ENCODE peak calls at places on chromosome 12, in six cellular contexts. G is tibial artery, F is transverse colon, I is neural progenitor cell, R is tibial nerve, S is uterus. N is an unnamed sample.

GRCh38 chr12:14893471-14894250 is 8.0 kb upstream of the MGP start:
- DNase-seq in G (peak; percentile 57), F (no peak), I (no peak), R (no peak), S (no peak), N (no peak)

GRCh38 chr12:81759215-81759991 is at the start of gene PPFIA2:
- DNase-seq in G (peak; percentile 24), F (no peak), I (peak; percentile 70), R (no peak), S (peak; percentile 55), N (no peak)

GRCh38 chr12:80269953-80270552 is 170.7 kb downstream of the OTOGL start:
- DNase-seq in G (no peak), F (no peak), I (peak; percentile 62), R (no peak), S (no peak), N (peak; percentile 38)

GRCh38 chr12:113888435-113888834 is 77.7 kb downstream of the RBM19 start:
- DNase-seq in G (no peak), F (no peak), I (no peak), R (no peak), S (no peak), N (no peak)

GRCh38 chr12:60191676-60192359 is 596.0 kb downstream of the SLC16A7 start:
- DNase-seq in G (no peak), F (no peak), I (no peak), R (no peak), S (no peak), N (no peak)

GRCh38 chr12:127479256-127479655 is 787.7 kb upstream of the TMEM132C start:
- DNase-seq in G (no peak), F (no peak), I (no peak), R (no peak), S (no peak), N (peak; percentile 16)

GRCh38 chr12:81078469-81079196 is 754 bp downstream of the ACSS3 start:
- DNase-seq in G (peak; percentile 46), F (no peak), I (peak; percentile 31), R (no peak), S (peak; percentile 58), N (peak; percentile 9)

GRCh38 chr12:116765271-116765670 is 27.2 kb downstream of the RNFT2 start:
- DNase-seq in G (no peak), F (no peak), I (no peak), R (no peak), S (no peak), N (no peak)

GRCh38 chr12:52903285-52903854 is 1.5 kb downstream of the KRT8 start:
- DNase-seq in G (peak; percentile 56), F (peak; percentile 83), I (peak; percentile 96), R (peak; percentile 17), S (peak; percentile 63), N (no peak)

GRCh38 chr12:1310684-1311083 is 283.7 kb downstream of the FBXL14 start:
- DNase-seq in G (no peak), F (no peak), I (no peak), R (no peak), S (no peak), N (no peak)

GRCh38 chr12:110906088-110906487 is 14.3 kb downstream of the MYL2 start:
- DNase-seq in G (no peak), F (no peak), I (no peak), R (no peak), S (no peak), N (no peak)

GRCh38 chr12:110253176-110253575 is 27.9 kb upstream of the ATP2A2 start:
- DNase-seq in G (peak; percentile 60), F (peak; percentile 33), I (no peak), R (peak; percentile 27), S (peak; percentile 37), N (no peak)

GRCh38 chr12:106831699-106832098 is 57.2 kb downstream of the RIC8B start:
- DNase-seq in G (no peak), F (no peak), I (no peak), R (no peak), S (no peak), N (no peak)

GRCh38 chr12:79262938-79263337 is 398.4 kb downstream of the SYT1 start:
- DNase-seq in G (no peak), F (no peak), I (peak; percentile 45), R (no peak), S (no peak), N (no peak)

GRCh38 chr12:100427078-100427477 is 46.6 kb upstream of the NR1H4 start:
- DNase-seq in G (no peak), F (no peak), I (no peak), R (no peak), S (no peak), N (no peak)

GRCh38 chr12:116598341-116599284 is 39.4 kb downstream of the MAP1LC3B2 start:
- DNase-seq in G (no peak), F (no peak), I (no peak), R (no peak), S (peak; percentile 40), N (no peak)

GRCh38 chr12:27015730-27016076 is 1.5 kb upstream of the TM7SF3 start:
- DNase-seq in G (no peak), F (no peak), I (no peak), R (no peak), S (no peak), N (no peak)

GRCh38 chr12:83322816-83323215 is 636.1 kb downstream of the TMTC2 start:
- DNase-seq in G (no peak), F (no peak), I (no peak), R (no peak), S (no peak), N (no peak)

GRCh38 chr12:71755146-71755892 is 656 bp downstream of the RAB21 start:
- DNase-seq in G (peak; percentile 47), F (peak; percentile 56), I (peak; percentile 12), R (no peak), S (peak; percentile 30), N (no peak)

GRCh38 chr12:509494-509893 is 49.8 kb downstream of the B4GALNT3 start:
- DNase-seq in G (no peak), F (peak; percentile 30), I (peak; percentile 27), R (no peak), S (no peak), N (no peak)

GRCh38 chr12:92608418-92609091 is 94.2 kb upstream of the PLEKHG7 start:
- DNase-seq in G (no peak), F (no peak), I (peak; percentile 48), R (no peak), S (no peak), N (no peak)

GRCh38 chr12:131736807-131737484 is 26.1 kb downstream of the SFSWAP start:
- DNase-seq in G (no peak), F (no peak), I (no peak), R (no peak), S (no peak), N (peak; percentile 76)

GRCh38 chr12:131735153-131735456 is 24.2 kb downstream of the SFSWAP start:
- DNase-seq in G (no peak), F (no peak), I (no peak), R (no peak), S (no peak), N (no peak)

GRCh38 chr12:131734336-131735152 is 23.7 kb downstream of the SFSWAP start:
- DNase-seq in G (no peak), F (no peak), I (no peak), R (no peak), S (no peak), N (no peak)

GRCh38 chr12:131737485-131737827 is 26.6 kb downstream of the SFSWAP start:
- DNase-seq in G (no peak), F (no peak), I (no peak), R (no peak), S (no peak), N (no peak)

GRCh38 chr12:131735863-131736806 is 25.2 kb downstream of the SFSWAP start:
- DNase-seq in G (no peak), F (no peak), I (no peak), R (no peak), S (no peak), N (no peak)
- H3K27ac ChIP-seq in G (no peak overlapping the region), F (no peak overlapping the region), I (no peak overlapping the region), R (peak overlapping the region; percentile 11), S (no peak overlapping the region), N (no peak overlapping the region)

GRCh38 chr12:91099836-91100235 is 11.5 kb downstream of the LUM start:
- DNase-seq in G (no peak), F (no peak), I (no peak), R (no peak), S (no peak), N (peak; percentile 87)
- H3K4me1 ChIP-seq in G (no peaks in the 10 kb centered on the region), F (no peaks in the 10 kb centered on the region), I (no peaks in the 10 kb centered on the region), R (no peaks in the 10 kb centered on the region), S (no peaks in the 10 kb centered on the region), N (peaks cover 42% of the 10 kb centered on the region)

GRCh38 chr12:68835333-68835908 is 27.4 kb downstream of the MDM2 start:
- DNase-seq in G (no peak), F (no peak), I (peak; percentile 15), R (no peak), S (no peak), N (peak; percentile 86)

GRCh38 chr12:68833508-68833907 is 25.5 kb downstream of the MDM2 start:
- DNase-seq in G (no peak), F (no peak), I (no peak), R (no peak), S (no peak), N (no peak)

GRCh38 chr12:68831751-68832503 is 23.9 kb downstream of the MDM2 start:
- DNase-seq in G (no peak), F (no peak), I (no peak), R (no peak), S (no peak), N (peak; percentile 86)

GRCh38 chr12:68831272-68831671 is 23.3 kb downstream of the MDM2 start:
- DNase-seq in G (no peak), F (no peak), I (peak; percentile 8), R (no peak), S (no peak), N (peak; percentile 96)

DNA sequence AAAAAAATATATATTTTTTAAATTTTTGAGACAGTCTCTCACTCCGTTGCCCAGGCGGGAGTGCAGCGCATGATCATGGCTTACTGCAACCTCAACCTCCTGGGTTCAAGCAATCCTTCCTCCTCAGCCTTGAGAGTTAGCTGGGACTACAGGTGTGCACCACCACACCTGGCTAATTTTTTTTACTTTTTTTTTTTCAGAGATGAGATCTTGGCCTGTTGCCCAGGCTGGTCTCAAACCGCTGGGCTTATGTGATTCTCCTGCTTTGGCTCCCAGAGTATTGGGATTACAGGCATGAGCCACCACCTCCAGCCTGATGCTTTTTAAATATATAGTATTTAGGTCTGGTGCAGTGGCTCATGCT is 24.5 kb downstream of the MDM2 start:
- DNase-seq in G (no peak), F (no peak), I (no peak), R (no peak), S (no peak), N (peak; percentile 90)
- H3K36me3 ChIP-seq in G (peaks cover 77% of the 10 kb centered on the region), F (peaks cover 43% of the 10 kb centered on the region), I (peaks cover 25% of the 10 kb centered on the region), R (peaks cover 15% of the 10 kb centered on the region), S (peaks cover under 1% of the 10 kb centered on the region), N (peaks cover 95% of the 10 kb centered on the region)

GRCh38 chr12:12198124-12198523 is 68.7 kb downstream of the LRP6 start:
- DNase-seq in G (no peak), F (no peak), I (no peak), R (no peak), S (no peak), N (no peak)

GRCh38 chr12:12201274-12201758 is 65.5 kb downstream of the LRP6 start:
- DNase-seq in G (no peak), F (no peak), I (no peak), R (no peak), S (no peak), N (no peak)

GRCh38 chr12:12200363-12200762 is 66.5 kb downstream of the LRP6 start:
- DNase-seq in G (no peak), F (no peak), I (no peak), R (no peak), S (no peak), N (no peak)

GRCh38 chr12:12202747-12203146 is 64.1 kb downstream of the LRP6 start:
- DNase-seq in G (no peak), F (no peak), I (no peak), R (no peak), S (no peak), N (no peak)

GRCh38 chr12:12202105-12202504 is 64.7 kb downstream of the LRP6 start:
- DNase-seq in G (no peak), F (no peak), I (no peak), R (no peak), S (no peak), N (no peak)
- H3K27ac ChIP-seq in G (no peak overlapping the region), F (no peak overlapping the region), I (no peak overlapping the region), R (no peak overlapping the region), S (no peak overlapping the region), N (no peak overlapping the region)

N was measured in SJSA1.